ENCODE peak calls at places on chromosomes 3 and 15, in ten cellular contexts. Z is fibroblast of pulmonary artery, K is pancreas, C is fibroblast of the aortic adventitia, G is thoracic aorta, U is fibroblast of villous mesenchyme, D is H9, M is upper lobe of left lung, A is spleen, V is GM20000. B is an unnamed sample.

GRCh38 chr15:38530113-38530512 is 34.5 kb downstream of the RASGRP1 start:
- DNase-seq in K (no peak), A (no peak), D (no peak), V (no peak), U (no peak), C (peak), G (no peak), Z (no peak), M (no peak), B (no peak)

GRCh38 chr3:187955076-187955952 is 198.6 kb upstream of the LPP start:
- DNase-seq in M (no peak), C (peak), A (no peak), D (no peak), U (peak), Z (peak), V (no peak), K (no peak), G (no peak), B (no peak)

GRCh38 chr15:32053717-32054116 is 23.4 kb downstream of the CHRNA7 start:
- DNase-seq in A (no peak), U (no peak), G (no peak), Z (no peak), K (no peak), D (no peak), M (no peak), C (no peak), V (no peak), B (no peak)

GRCh38 chr3:189839576-189839975 is 208.4 kb downstream of the TP63 start:
- DNase-seq in A (no peak), U (peak), C (peak), K (no peak), V (no peak), M (no peak), D (no peak), G (no peak), Z (peak), B (no peak)

GRCh38 chr3:85170646-85171045 is 211.9 kb downstream of the CADM2 start:
- DNase-seq in U (no peak), C (no peak), Z (no peak), M (no peak), G (no peak), K (no peak), D (no peak), V (no peak), A (no peak), B (no peak)

GRCh38 chr15:52464478-52464877 is 64.2 kb downstream of the MYO5A start:
- DNase-seq in D (no peak), Z (no peak), K (no peak), U (peak), C (no peak), M (no peak), G (no peak), A (no peak), V (peak), B (no peak)

GRCh38 chr3:120469440-120470415 is 18.9 kb upstream of the FSTL1 start:
- DNase-seq in U (no peak), G (no peak), M (no peak), V (no peak), C (peak), A (no peak), D (peak), K (no peak), Z (peak), B (no peak)

GRCh38 chr15:34456658-34457057 is 19.1 kb upstream of the GOLGA8A start:
- DNase-seq in M (no peak), D (no peak), U (no peak), A (no peak), K (no peak), G (no peak), C (no peak), Z (no peak), V (no peak), B (no peak)

GRCh38 chr3:72380193-72380592 is 468.1 kb downstream of the SHQ1 start:
- DNase-seq in C (peak), A (no peak), M (no peak), K (no peak), U (peak), V (no peak), D (no peak), G (no peak), Z (peak), B (no peak)

GRCh38 chr15:77464129-77464865 is 43.6 kb downstream of the HMG20A start:
- DNase-seq in U (no peak), D (no peak), C (no peak), K (no peak), M (no peak), Z (no peak), V (no peak), G (no peak), A (no peak), B (no peak)

GRCh38 chr3:147002721-147003120 is 397.6 kb upstream of the PLSCR5 start:
- DNase-seq in Z (no peak), K (no peak), D (no peak), A (no peak), V (no peak), C (no peak), M (no peak), U (no peak), G (no peak), B (no peak)

DNA sequence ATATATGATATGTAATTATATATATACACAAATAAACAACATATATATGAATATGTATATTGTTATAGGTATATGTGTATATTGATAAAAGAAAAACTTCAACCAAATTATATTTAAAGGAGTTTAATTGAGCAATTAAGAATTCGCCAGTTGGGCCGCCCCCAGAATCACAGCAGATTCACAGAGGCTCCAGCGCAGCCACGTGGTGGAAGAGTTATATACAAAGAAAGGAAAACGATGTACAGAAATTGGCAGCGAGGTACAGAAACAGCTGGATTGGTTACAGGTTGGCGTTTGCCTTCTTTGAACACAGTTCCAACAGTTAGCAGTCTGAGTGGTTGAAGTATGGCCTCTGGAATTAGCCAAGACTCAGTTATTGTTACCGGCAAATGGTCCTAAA is 137.3 kb upstream of the SLC24A5 start:
- DNase-seq in V (no peak), M (no peak), G (no peak), Z (peak), U (no peak), D (no peak), A (no peak), C (no peak), K (no peak), B (no peak)
- TF ChIP-seq CTCF in V (no peak), M (no peak), G (no peak), Z (no peak), U (peak), D (peak), A (no peak), C (no peak), K (no peak), B (no peak)

DNA sequence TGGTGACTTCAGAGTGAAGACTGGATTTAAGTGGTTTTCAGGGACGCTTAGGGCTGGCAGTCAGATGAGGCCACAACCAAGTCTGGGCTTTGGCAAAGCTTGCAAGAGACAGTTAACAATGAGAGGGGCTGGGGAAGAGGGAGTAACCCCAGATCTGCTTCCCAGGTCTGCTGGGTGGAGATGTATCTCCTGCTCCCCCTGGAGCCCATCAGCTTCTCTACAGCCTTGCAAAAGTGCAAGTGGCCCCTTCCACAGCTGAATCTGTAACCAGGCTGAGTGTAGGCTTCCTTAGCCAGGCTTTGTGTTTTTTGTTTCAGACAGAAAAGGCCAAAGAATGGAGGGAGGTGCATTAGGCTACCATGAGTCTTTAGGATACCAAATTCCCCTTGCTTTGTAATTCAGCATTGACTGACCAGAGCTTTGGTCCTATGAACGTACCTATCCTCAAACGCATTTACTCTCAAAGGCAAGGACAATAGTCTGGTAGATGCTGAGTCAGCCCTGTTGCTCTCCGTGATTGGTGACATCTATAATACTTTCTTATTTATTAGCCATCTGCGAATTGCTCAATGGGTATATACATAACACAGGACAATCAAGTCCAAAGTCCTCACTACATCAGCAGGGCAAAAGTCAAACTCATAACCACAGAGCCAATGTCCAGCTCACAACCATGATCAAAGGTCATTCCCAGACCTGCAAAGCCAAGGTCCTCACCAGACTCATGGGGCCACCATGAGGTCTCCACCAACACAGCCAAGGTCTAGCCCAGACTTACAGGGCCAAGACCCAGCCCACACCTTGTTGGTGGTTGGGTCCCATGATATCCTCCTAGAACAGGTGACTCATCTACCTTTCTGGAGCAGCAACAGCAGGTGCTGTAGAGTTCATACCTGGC is 17.1 kb downstream of the CCDC13 start:
- DNase-seq in V (peak), Z (peak), D (peak), K (no peak), C (peak), G (no peak), M (no peak), A (no peak), U (peak), B (no peak)
- TF ChIP-seq CTCF in V (peak), Z (peak), D (peak), K (no peak), C (peak), G (no peak), M (no peak), A (no peak), U (peak), B (no peak)

GRCh38 chr3:46461971-46462910 is 2.5 kb downstream of the LTF start:
- DNase-seq in G (no peak), C (peak), D (peak), U (peak), M (no peak), V (no peak), A (peak), K (no peak), Z (peak), B (no peak)
- TF ChIP-seq CTCF in G (no peak), C (peak), D (peak), U (no peak), M (no peak), V (no peak), A (peak), K (no peak), Z (peak), B (no peak)

GRCh38 chr3:127053026-127053425 is 70.1 kb downstream of the PLXNA1 start:
- DNase-seq in U (no peak), A (peak), K (no peak), D (no peak), C (no peak), V (no peak), G (no peak), M (no peak), Z (no peak), B (no peak)

GRCh38 chr3:127045435-127046045 is 62.6 kb downstream of the PLXNA1 start:
- DNase-seq in A (no peak), U (no peak), M (no peak), Z (no peak), G (no peak), D (no peak), V (no peak), C (no peak), K (no peak), B (no peak)

GRCh38 chr3:127050733-127051132 is 67.8 kb downstream of the PLXNA1 start:
- DNase-seq in M (no peak), C (no peak), V (no peak), A (peak), G (no peak), D (no peak), U (no peak), K (no peak), Z (no peak), B (no peak)

GRCh38 chr3:127052121-127052561 is 69.2 kb downstream of the PLXNA1 start:
- DNase-seq in U (no peak), V (no peak), M (peak), C (peak), Z (no peak), D (no peak), A (peak), G (no peak), K (no peak), B (no peak)

GRCh38 chr3:127049390-127049789 is 66.5 kb downstream of the PLXNA1 start:
- DNase-seq in Z (no peak), C (no peak), D (peak), M (no peak), U (no peak), V (no peak), A (peak), K (no peak), G (no peak), B (no peak)
- TF ChIP-seq CTCF in Z (no peak), C (no peak), D (no peak), M (no peak), U (no peak), V (no peak), A (no peak), K (no peak), G (no peak), B (no peak)

GRCh38 chr3:19945405-19946290 is 1.2 kb upstream of the RAB5A start:
- DNase-seq in Z (no peak), A (peak), M (no peak), U (no peak), C (no peak), K (peak), V (no peak), G (no peak), D (no peak), B (peak)

GRCh38 chr3:19948192-19948591 is 1.3 kb downstream of the RAB5A start:
- DNase-seq in D (no peak), M (no peak), Z (no peak), V (no peak), A (no peak), U (no peak), G (no peak), C (peak), K (no peak), B (no peak)

GRCh38 chr3:19947549-19948071 is 713 bp downstream of the RAB5A start:
- DNase-seq in G (peak), C (peak), D (peak), A (no peak), M (no peak), K (peak), U (peak), Z (peak), V (peak), B (no peak)

GRCh38 chr3:19946291-19946831 is 536 bp upstream of the RAB5A start:
- DNase-seq in A (no peak), U (no peak), D (no peak), K (no peak), V (no peak), M (no peak), G (peak), Z (no peak), C (no peak), B (no peak)

GRCh38 chr3:19946832-19947548 is at the start of gene RAB5A:
- DNase-seq in C (peak), A (peak), U (peak), Z (peak), M (peak), G (peak), V (peak), D (peak), K (peak), B (peak)
- TF ChIP-seq CTCF in C (no peak), A (peak), U (no peak), Z (no peak), M (peak), G (no peak), V (no peak), D (no peak), K (no peak), B (no peak)

DNA sequence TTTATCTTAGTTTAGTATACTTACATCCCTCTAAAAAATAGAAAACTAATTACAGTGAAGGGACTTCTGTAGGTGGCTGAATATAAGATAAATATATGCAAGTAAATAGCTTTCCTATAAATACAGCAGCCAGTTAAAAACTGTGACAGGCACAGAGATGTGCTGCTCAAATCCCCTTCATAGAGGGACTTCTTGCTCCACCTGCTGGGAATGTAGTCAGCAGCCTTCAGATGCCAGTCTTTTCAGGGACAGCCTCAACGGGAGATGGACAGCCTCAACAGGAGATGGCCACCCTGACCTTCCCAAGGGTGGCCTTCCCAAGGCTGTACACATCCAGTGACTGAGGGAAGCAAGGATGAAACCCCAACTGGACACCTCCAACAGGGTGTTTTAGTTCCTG is 15.7 kb upstream of the PRR23E start:
- DNase-seq in V (no peak), K (no peak), U (peak), D (peak), Z (peak), A (no peak), M (no peak), C (peak), G (no peak), B (no peak)
- TF ChIP-seq CTCF in V (no peak), K (peak), U (peak), D (peak), Z (no peak), A (no peak), M (no peak), C (peak), G (no peak), B (no peak)

GRCh38 chr3:169772530-169772950 is 656 bp upstream of the MYNN start:
- DNase-seq in C (peak), K (no peak), G (no peak), Z (peak), U (peak), M (no peak), A (no peak), V (peak), D (peak), B (no peak)

GRCh38 chr3:169771651-169772529 is 1.3 kb upstream of the MYNN start:
- DNase-seq in U (peak), C (peak), D (peak), A (no peak), M (no peak), K (peak), G (no peak), Z (peak), V (no peak), B (peak)

GRCh38 chr3:169765281-169765624 is 393 bp upstream of the TERC start:
- DNase-seq in U (no peak), C (no peak), D (no peak), G (no peak), A (no peak), Z (no peak), K (no peak), V (no peak), M (no peak), B (no peak)

GRCh38 chr3:169772951-169773816 is at the start of gene MYNN:
- DNase-seq in U (peak), A (peak), V (peak), K (peak), M (peak), G (peak), C (peak), D (peak), Z (peak), B (peak)

GRCh38 chr3:169769287-169770181 is at the start of gene ACTRT3:
- DNase-seq in U (peak), K (peak), Z (peak), A (peak), D (peak), G (no peak), V (peak), M (peak), C (peak), B (peak)
- TF ChIP-seq CTCF in U (peak), K (no peak), Z (no peak), A (no peak), D (no peak), G (no peak), V (no peak), M (no peak), C (no peak), B (no peak)

DNA sequence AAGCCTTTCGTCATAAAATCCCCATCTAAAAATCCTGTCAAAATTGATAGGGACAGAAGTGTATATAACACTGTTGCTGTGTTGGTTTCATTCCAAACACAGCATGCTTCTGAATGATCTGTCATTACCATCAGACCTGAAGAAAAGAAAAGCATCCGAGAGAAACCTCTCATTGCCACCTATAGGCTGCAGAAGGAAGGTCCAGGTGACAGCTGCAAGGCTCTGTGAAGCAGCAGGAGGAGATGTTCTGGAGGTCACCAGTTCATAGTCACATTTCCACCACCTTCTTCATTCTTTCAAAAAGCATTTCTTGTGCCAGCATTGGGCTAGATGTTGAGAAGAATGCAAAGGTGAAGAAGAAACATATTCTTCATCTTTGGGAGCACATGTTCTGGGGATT is 503.7 kb upstream of the NR2F2 start:
- DNase-seq in U (no peak), K (no peak), A (no peak), V (no peak), C (no peak), M (no peak), Z (no peak), D (no peak), G (no peak), B (no peak)
- TF ChIP-seq CTCF in U (peak), K (no peak), A (no peak), V (no peak), C (no peak), M (no peak), Z (peak), D (peak), G (no peak), B (no peak)

GRCh38 chr3:127406309-127407025 is 118.6 kb upstream of the PRR20G start:
- DNase-seq in M (no peak), D (peak), A (peak), V (peak), C (no peak), Z (peak), G (no peak), U (peak), K (no peak), B (no peak)
- TF ChIP-seq CTCF in M (no peak), D (peak), A (no peak), V (no peak), C (peak), Z (peak), G (no peak), U (peak), K (no peak), B (no peak)

B was measured in natural killer cell.